ENCODE peak calls at places on chromosomes 7 and 10, in five cellular contexts. G is AG08395; U is stimulated activated CD4-positive, alpha-beta T cell treated with anti-CD3 and anti-CD28 coated beads, Interleukin-4, amount 100 ng/mL, for 48 hours; O is activated CD4-positive, CD25-positive, alpha-beta regulatory T cell; L is iPS DF 19.7. P is an unnamed sample.

GRCh38 chr7:155594961-155595366 is 48.6 kb upstream of the CNPY1 start:
- DNase-seq in O (no peak), G (no peak), U (no peak), L (peak; percentile 56), P (no peak)

GRCh38 chr7:30430777-30431176 is 47.8 kb downstream of the NOD1 start:
- DNase-seq in L (no peak), G (no peak), O (no peak), U (no peak), P (no peak)

GRCh38 chr10:28810062-28810870 is 132.9 kb downstream of the BAMBI start:
- DNase-seq in L (peak; percentile 30), G (peak; percentile 33), O (no peak), U (no peak), P (no peak)

GRCh38 chr7:95772771-95773581 is 622 bp downstream of the DYNC1I1 start:
- DNase-seq in U (no peak), L (no peak), G (no peak), O (no peak), P (no peak)

GRCh38 chr10:104332243-104333036 is 5.8 kb downstream of the ITPRIP start:
- DNase-seq in G (no peak), U (no peak), L (no peak), O (no peak), P (no peak)

GRCh38 chr7:32088336-32088975 is 18.2 kb upstream of the PDE1C start:
- DNase-seq in U (no peak), L (no peak), G (no peak), O (no peak), P (no peak)

GRCh38 chr10:117903854-117904253 is 142.9 kb downstream of the RAB11FIP2 start:
- DNase-seq in U (no peak), G (no peak), L (no peak), O (no peak), P (no peak)

GRCh38 chr10:131982185-131982756 is 548 bp upstream of the BNIP3 start:
- DNase-seq in G (no peak), L (no peak), O (no peak), U (no peak), P (peak; percentile 36)

GRCh38 chr10:89523274-89523673 is 12.1 kb downstream of the SLC16A12 start:
- DNase-seq in O (no peak), L (no peak), U (no peak), G (no peak), P (no peak)

GRCh38 chr10:22002531-22003110 is 909 bp downstream of the DNAJC1 start:
- DNase-seq in L (no peak), O (no peak), G (peak; percentile 38), U (no peak), P (peak; percentile 7)

GRCh38 chr7:115631782-115632181 is 398.8 kb downstream of the TFEC start:
- DNase-seq in O (no peak), L (no peak), G (no peak), U (no peak), P (no peak)

GRCh38 chr10:63125459-63125858 is 7.7 kb upstream of the NRBF2 start:
- DNase-seq in U (no peak), L (no peak), G (no peak), O (no peak), P (no peak)

GRCh38 chr7:112207106-112207592 is 654 bp downstream of the ZNF277 start:
- DNase-seq in L (no peak), U (no peak), G (no peak), O (no peak), P (no peak)

GRCh38 chr10:92873029-92873428 is 24.7 kb downstream of the EXOC6 start:
- DNase-seq in L (no peak), G (no peak), O (no peak), U (no peak), P (no peak)

GRCh38 chr10:6136215-6137201 is 47.7 kb downstream of the RBM17 start:
- DNase-seq in G (peak; percentile 84), U (no peak), O (no peak), L (no peak), P (no peak)

GRCh38 chr10:5584895-5585516 is 60.2 kb downstream of the CALML3 start:
- DNase-seq in G (peak; percentile 86), O (no peak), U (no peak), L (no peak), P (no peak)

GRCh38 chr10:42149027-42149700 is 489.2 kb downstream of the ZNF33B start:
- DNase-seq in U (no peak), G (peak; percentile 0), O (no peak), L (no peak), P (no peak)